ENCODE peak calls at places on chromosome 20, in seven cellular contexts. H, P, V, W, G, U and O are unnamed samples.

GRCh38 chr20:1370548-1371110 is 22.2 kb downstream of the FKBP1A start:
- DNase-seq in P (no peak), W (no peak), G (no peak), V (no peak), H (peak; percentile 47), U (peak; percentile 37), O (peak; percentile 33)

GRCh38 chr20:23159923-23160445 is 73.9 kb upstream of the CD93 start:
- DNase-seq in U (no peak), G (no peak), V (no peak), P (no peak), W (no peak), H (no peak), O (no peak)

GRCh38 chr20:33846291-33846916 is 35.3 kb downstream of the CHMP4B start:
- DNase-seq in G (peak; percentile 61), P (no peak), U (no peak), H (peak; percentile 25), W (no peak), V (peak; percentile 24), O (peak; percentile 47)

GRCh38 chr20:15494841-15495240 is 1078.4 kb downstream of the KIF16B start:
- DNase-seq in H (no peak), U (no peak), V (no peak), P (no peak), W (no peak), G (no peak), O (no peak)

GRCh38 chr20:35104685-35105295 is 12.2 kb upstream of the TRPC4AP start:
- DNase-seq in H (no peak), P (no peak), V (no peak), U (no peak), W (no peak), G (no peak), O (no peak)

GRCh38 chr20:16712541-16712947 is 17.3 kb upstream of the SNRPB2 start:
- DNase-seq in V (no peak), P (no peak), W (no peak), G (no peak), U (no peak), H (no peak), O (no peak)

GRCh38 chr20:51500936-51501335 is 41.6 kb downstream of the NFATC2 start:
- DNase-seq in P (no peak), U (no peak), W (no peak), V (no peak), H (no peak), G (no peak), O (no peak)

GRCh38 chr20:22098451-22098850 is 393.0 kb downstream of the PAX1 start:
- DNase-seq in P (no peak), W (no peak), U (no peak), H (no peak), V (no peak), G (no peak), O (no peak)

GRCh38 chr20:51423810-51424209 is 118.7 kb downstream of the NFATC2 start:
- DNase-seq in P (no peak), H (no peak), U (no peak), W (no peak), V (no peak), G (no peak), O (no peak)

GRCh38 chr20:4546342-4546741 is 175.4 kb upstream of the PRND start:
- DNase-seq in W (no peak), H (no peak), U (no peak), V (no peak), P (no peak), G (no peak), O (no peak)

GRCh38 chr20:44711237-44711636 is 3.9 kb upstream of the CCN5 start:
- DNase-seq in H (no peak), U (no peak), G (peak; percentile 81), W (no peak), V (no peak), P (no peak), O (no peak)

GRCh38 chr20:16106191-16106849 is 466.9 kb downstream of the KIF16B start:
- DNase-seq in G (no peak), H (peak; percentile 38), P (no peak), W (no peak), V (no peak), U (peak; percentile 97), O (no peak)

GRCh38 chr20:8749986-8750385 is 318.9 kb upstream of the PLCB4 start:
- DNase-seq in P (no peak), G (no peak), U (peak; percentile 33), W (no peak), V (no peak), H (peak; percentile 32), O (peak; percentile 15)

GRCh38 chr20:47960769-47961525 is 175.7 kb upstream of the SULF2 start:
- DNase-seq in U (no peak), V (no peak), H (no peak), P (no peak), W (no peak), G (no peak), O (no peak)

GRCh38 chr20:25341716-25342680 is 48.6 kb downstream of the ABHD12 start:
- DNase-seq in H (no peak), P (peak; percentile 30), G (no peak), U (peak; percentile 22), V (no peak), W (no peak), O (no peak)

GRCh38 chr20:14142964-14143627 is 147.8 kb downstream of the MACROD2 start:
- DNase-seq in U (no peak), V (peak; percentile 34), H (peak; percentile 38), W (no peak), P (no peak), G (no peak), O (peak; percentile 56)

GRCh38 chr20:4009305-4009704 is 6.1 kb downstream of the RNF24 start:
- DNase-seq in U (no peak), H (no peak), P (no peak), W (no peak), G (no peak), V (no peak), O (no peak)

GRCh38 chr20:9035129-9035528 is 33.8 kb upstream of the PLCB4 start:
- DNase-seq in P (no peak), G (no peak), V (peak; percentile 74), W (no peak), H (peak; percentile 57), U (peak; percentile 88), O (peak; percentile 47)

GRCh38 chr20:32521780-32522524 is 63.2 kb downstream of the NOL4L start:
- DNase-seq in P (peak; percentile 78), G (peak; percentile 67), V (no peak), H (peak; percentile 93), U (peak; percentile 74), W (peak; percentile 67), O (peak; percentile 92)

GRCh38 chr20:10939297-10939949 is 265.6 kb upstream of the JAG1 start:
- DNase-seq in H (no peak), U (peak; percentile 72), W (no peak), G (no peak), P (no peak), V (no peak), O (no peak)

GRCh38 chr20:40207618-40208017 is 481.4 kb downstream of the MAFB start:
- DNase-seq in P (no peak), G (no peak), W (no peak), H (no peak), V (no peak), U (no peak), O (no peak)

GRCh38 chr20:13259921-13260320 is 38.8 kb downstream of the ISM1 start:
- DNase-seq in V (no peak), G (no peak), U (no peak), W (no peak), P (peak; percentile 74), H (no peak), O (no peak)

GRCh38 chr20:17844549-17845298 is 123.9 kb downstream of the SNX5 start:
- DNase-seq in U (no peak), W (no peak), P (no peak), H (no peak), V (no peak), G (no peak), O (no peak)

GRCh38 chr20:63363981-63364536 is 2.9 kb upstream of the CHRNA4 start:
- DNase-seq in H (no peak), G (no peak), U (no peak), V (no peak), W (no peak), P (no peak), O (no peak)

GRCh38 chr20:9408422-9409300 is 105.7 kb upstream of the LAMP5 start:
- DNase-seq in W (no peak), U (peak; percentile 70), G (no peak), H (peak; percentile 19), V (no peak), P (no peak), O (peak; percentile 27)

GRCh38 chr20:59182401-59183044 is 18.9 kb downstream of the ZNF831 start:
- DNase-seq in V (no peak), G (no peak), U (no peak), H (no peak), P (no peak), W (no peak), O (no peak)

GRCh38 chr20:12946789-12947188 is 62.0 kb upstream of the SPTLC3 start:
- DNase-seq in P (no peak), V (no peak), H (no peak), W (no peak), G (no peak), U (no peak), O (no peak)

GRCh38 chr20:46928580-46929132 is 34.0 kb downstream of the EYA2 start:
- DNase-seq in V (no peak), U (no peak), P (no peak), H (peak; percentile 72), G (no peak), W (peak; percentile 10), O (peak; percentile 65)

GRCh38 chr20:40775747-40776146 is 86.7 kb upstream of the MAFB start:
- DNase-seq in G (no peak), V (no peak), P (no peak), H (no peak), U (no peak), W (no peak), O (no peak)